ENCODE peak calls at places on chromosomes 3 and 15, in seven cellular contexts. E is cardiac fibroblast, X is mammary epithelial cell, D is right atrium auricular region, O is AG10803, N is sigmoid colon, I is stomach. T is an unnamed sample.

GRCh38 chr15:53586815-53587214 is 172.6 kb downstream of the WDR72 start:
- DNase-seq in X (peak), I (peak), E (no peak), O (no peak), N (peak), D (no peak), T (no peak)

GRCh38 chr3:52406231-52406661 is 38.7 kb downstream of the SEMA3G start:
- DNase-seq in X (peak), E (no peak), N (peak), I (peak), O (no peak), D (no peak), T (no peak)

GRCh38 chr15:83208357-83208661 is 686 bp upstream of the HDGFL3 start:
- DNase-seq in O (no peak), I (no peak), N (no peak), X (no peak), E (peak), D (no peak), T (no peak)

GRCh38 chr3:88141458-88142083 is 8.2 kb upstream of the C3orf38 start:
- DNase-seq in D (no peak), X (peak), I (no peak), O (peak), N (no peak), E (peak), T (no peak)

GRCh38 chr3:45567730-45568172 is 26.8 kb upstream of the LIMD1 start:
- DNase-seq in D (no peak), X (no peak), O (no peak), I (no peak), E (no peak), N (peak), T (no peak)

GRCh38 chr15:92463352-92463751 is 69.7 kb downstream of the ST8SIA2 start:
- DNase-seq in E (no peak), X (no peak), N (no peak), I (no peak), D (no peak), O (no peak), T (no peak)

GRCh38 chr3:111904376-111905241 is 45.5 kb downstream of the PHLDB2 start:
- DNase-seq in E (peak), D (no peak), X (peak), O (peak), I (no peak), N (no peak), T (no peak)

GRCh38 chr3:126351771-126352475 is 5.3 kb downstream of the KLF15 start:
- DNase-seq in N (peak), X (no peak), D (no peak), E (no peak), I (no peak), O (no peak), T (no peak)

GRCh38 chr3:49924683-49925082 is 4.9 kb downstream of the MON1A start:
- DNase-seq in E (peak), X (peak), O (peak), D (no peak), I (no peak), N (no peak), T (no peak)

GRCh38 chr3:171453175-171453868 is 6.9 kb downstream of the TNIK start:
- DNase-seq in X (no peak), E (no peak), O (no peak), D (no peak), I (no peak), N (no peak), T (no peak)

GRCh38 chr15:69808756-69809155 is 289.0 kb downstream of the TLE3 start:
- DNase-seq in I (no peak), D (no peak), X (no peak), N (no peak), E (peak), O (peak), T (no peak)

GRCh38 chr3:158809642-158810041 is 7.8 kb downstream of the MFSD1 start:
- DNase-seq in X (no peak), E (no peak), O (no peak), N (no peak), I (no peak), D (no peak), T (no peak)

GRCh38 chr15:40338921-40339620 is 1.7 kb downstream of the CCDC9B start:
- DNase-seq in D (no peak), I (no peak), E (peak), O (peak), N (peak), X (peak), T (no peak)

GRCh38 chr3:149957352-149958140 is 13.1 kb downstream of the PFN2 start:
- DNase-seq in E (no peak), X (no peak), D (no peak), O (no peak), I (no peak), N (no peak), T (no peak)

GRCh38 chr3:109131276-109131675 is 5.2 kb upstream of the C3orf85 start:
- DNase-seq in D (no peak), O (no peak), X (no peak), N (no peak), I (no peak), E (no peak), T (no peak)

GRCh38 chr15:100759698-100760356 is 119.8 kb upstream of the ALDH1A3 start:
- DNase-seq in O (peak), I (no peak), E (peak), X (peak), N (no peak), D (no peak), T (no peak)

GRCh38 chr15:63869371-63870042 is 35.8 kb upstream of the HERC1 start:
- DNase-seq in D (no peak), E (no peak), I (no peak), O (no peak), X (no peak), N (no peak), T (no peak)

GRCh38 chr3:118990818-118991560 is 43.7 kb downstream of the IGSF11 start:
- DNase-seq in D (no peak), E (no peak), O (no peak), I (no peak), X (no peak), N (no peak), T (no peak)

GRCh38 chr3:99864289-99864688 is 46.6 kb downstream of the CMSS1 start:
- DNase-seq in E (no peak), N (no peak), I (no peak), X (no peak), O (no peak), D (no peak), T (no peak)

GRCh38 chr3:141407043-141407442 is 38.7 kb downstream of the ZBTB38 start:
- DNase-seq in O (peak), E (peak), I (no peak), N (peak), X (no peak), D (no peak), T (no peak)

GRCh38 chr15:66404122-66404521 is 17.4 kb downstream of the MAP2K1 start:
- DNase-seq in I (no peak), O (no peak), E (no peak), N (no peak), X (no peak), D (no peak), T (no peak)

GRCh38 chr3:38247366-38248035 is 18.1 kb upstream of the SLC22A13 start:
- DNase-seq in O (peak), D (no peak), N (no peak), I (no peak), X (peak), E (peak), T (no peak)

GRCh38 chr3:172323894-172324590 is 124.2 kb downstream of the GHSR start:
- DNase-seq in N (no peak), D (no peak), O (peak), X (peak), I (peak), E (peak), T (no peak)

GRCh38 chr3:158845748-158846350 is 44.0 kb downstream of the MFSD1 start:
- DNase-seq in E (peak), I (no peak), X (no peak), N (no peak), O (peak), D (no peak), T (no peak)

GRCh38 chr3:27993061-27993460 is 248.4 kb upstream of the CMC1 start:
- DNase-seq in N (no peak), D (no peak), O (no peak), I (no peak), X (no peak), E (no peak), T (no peak)

GRCh38 chr3:101381809-101382208 is 61.4 kb upstream of the IMPG2 start:
- DNase-seq in O (peak), I (no peak), N (no peak), E (peak), X (peak), D (no peak), T (no peak)

GRCh38 chr3:12750658-12751071 is 8.4 kb downstream of the TMEM40 start:
- DNase-seq in E (peak), O (peak), D (no peak), X (peak), I (no peak), N (peak), T (no peak)

GRCh38 chr3:23325466-23326065 is 122.4 kb downstream of the UBE2E2 start:
- DNase-seq in D (no peak), N (no peak), X (peak), E (peak), I (no peak), O (no peak), T (no peak)

GRCh38 chr3:135694142-135694541 is 271.4 kb upstream of the PPP2R3A start:
- DNase-seq in D (no peak), E (no peak), O (no peak), N (no peak), I (no peak), X (no peak), T (no peak)

GRCh38 chr3:51581529-51581928 is 43.0 kb downstream of the RAD54L2 start:
- DNase-seq in X (peak), D (no peak), I (no peak), E (peak), O (peak), N (no peak), T (peak)

GRCh38 chr3:112293368-112294321 is at the start of gene SLC9C1:
- DNase-seq in D (no peak), I (no peak), N (no peak), E (peak), O (peak), X (peak), T (peak)

DNA sequence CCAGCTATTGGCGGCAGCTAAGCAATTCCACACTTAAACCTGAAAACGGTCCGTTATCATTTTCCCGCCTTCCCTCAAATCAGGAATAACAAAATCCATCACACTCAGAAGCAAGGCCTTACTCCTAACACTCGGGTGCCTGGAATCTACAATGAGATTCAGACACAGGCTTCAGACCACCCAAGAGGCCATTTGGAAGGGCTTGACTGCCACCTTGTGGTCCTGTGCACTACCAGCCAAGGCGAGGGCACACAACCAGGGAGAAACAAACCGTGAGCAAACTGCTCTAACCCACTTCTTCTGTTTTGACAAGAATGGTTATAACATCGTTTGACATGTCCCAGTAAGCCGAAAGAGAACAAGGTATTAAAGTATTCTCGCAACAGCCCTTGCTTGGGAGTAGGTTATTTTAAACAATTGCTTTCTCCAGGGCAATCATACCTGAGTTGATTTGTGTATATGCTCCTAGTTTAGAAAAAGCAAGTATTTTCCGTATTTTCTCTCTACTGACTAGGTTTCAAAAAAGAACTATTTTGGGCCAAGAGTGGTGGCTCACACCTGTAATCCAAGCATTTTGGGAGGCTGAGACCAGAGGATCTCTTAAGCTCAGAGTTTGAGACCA is 40.1 kb upstream of the TAFA4 start:
- DNase-seq in X (peak), E (peak), D (no peak), O (peak), I (no peak), N (peak), T (no peak)
- TF ChIP-seq CTCF in X (peak), E (peak), D (peak), O (peak), I (no peak), N (peak), T (peak)

GRCh38 chr3:14118400-14119165 is 6.1 kb downstream of the CHCHD4 start:
- DNase-seq in D (peak), E (peak), O (no peak), N (no peak), I (no peak), X (no peak), T (no peak)

GRCh38 chr3:14117468-14118399 is 6.9 kb downstream of the CHCHD4 start:
- DNase-seq in D (peak), X (no peak), E (no peak), O (no peak), I (no peak), N (no peak), T (no peak)

GRCh38 chr3:14119166-14119510 is 5.5 kb downstream of the CHCHD4 start:
- DNase-seq in X (no peak), I (no peak), N (no peak), D (no peak), E (no peak), O (no peak), T (no peak)

GRCh38 chr3:14110699-14111098 is 14.0 kb downstream of the CHCHD4 start:
- DNase-seq in O (no peak), D (no peak), N (no peak), E (peak), X (no peak), I (no peak), T (no peak)

DNA sequence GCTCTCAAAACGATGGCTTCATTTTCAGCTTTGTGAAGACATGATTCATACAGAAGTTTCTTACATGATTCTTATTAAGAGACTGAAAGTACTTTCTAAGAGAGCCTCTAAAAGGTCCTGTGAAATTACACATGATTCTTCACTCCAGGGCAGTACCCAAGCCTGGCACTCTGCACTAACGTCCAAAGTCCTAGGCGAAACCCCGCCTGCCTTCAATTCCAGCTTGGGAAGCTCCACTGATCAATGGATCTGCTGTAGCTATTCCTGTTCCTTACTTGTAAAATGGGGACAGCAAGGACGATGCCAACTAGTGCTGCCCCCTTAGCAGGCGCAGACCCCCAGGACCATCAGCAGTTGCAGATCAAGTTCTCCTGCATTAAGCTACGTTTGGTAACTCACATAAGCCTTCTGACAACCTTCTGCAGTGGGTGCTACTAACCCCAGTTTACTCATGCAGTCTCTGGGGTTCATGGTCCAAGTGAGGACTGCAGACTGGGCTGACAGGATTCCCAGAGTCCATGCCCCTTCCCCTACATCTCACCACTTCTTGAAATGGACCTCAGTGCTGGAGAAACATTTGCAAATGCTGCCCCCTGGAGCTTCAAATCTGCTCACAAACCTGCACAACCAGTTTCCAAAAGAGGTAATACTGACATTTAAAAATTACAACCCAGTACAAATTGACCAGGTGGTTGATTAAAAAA is 10.6 kb downstream of the CHCHD4 start:
- DNase-seq in E (no peak), N (no peak), O (no peak), I (no peak), X (no peak), D (no peak), T (no peak)
- TF ChIP-seq CTCF in E (no peak), N (no peak), O (peak), I (no peak), X (peak), D (peak), T (peak)

GRCh38 chr3:127590593-127591477 is at the start of gene TPRA1:
- DNase-seq in D (peak), N (peak), X (peak), O (peak), I (peak), E (peak), T (peak)
- TF ChIP-seq CTCF in D (peak), N (no peak), X (peak), O (peak), I (no peak), E (no peak), T (peak)

GRCh38 chr3:11335056-11335608 is 62.9 kb downstream of the ATG7 start:
- DNase-seq in N (no peak), D (no peak), E (peak), I (no peak), X (peak), O (peak), T (peak)
- TF ChIP-seq CTCF in N (peak), D (peak), E (peak), I (no peak), X (peak), O (peak), T (peak)

DNA sequence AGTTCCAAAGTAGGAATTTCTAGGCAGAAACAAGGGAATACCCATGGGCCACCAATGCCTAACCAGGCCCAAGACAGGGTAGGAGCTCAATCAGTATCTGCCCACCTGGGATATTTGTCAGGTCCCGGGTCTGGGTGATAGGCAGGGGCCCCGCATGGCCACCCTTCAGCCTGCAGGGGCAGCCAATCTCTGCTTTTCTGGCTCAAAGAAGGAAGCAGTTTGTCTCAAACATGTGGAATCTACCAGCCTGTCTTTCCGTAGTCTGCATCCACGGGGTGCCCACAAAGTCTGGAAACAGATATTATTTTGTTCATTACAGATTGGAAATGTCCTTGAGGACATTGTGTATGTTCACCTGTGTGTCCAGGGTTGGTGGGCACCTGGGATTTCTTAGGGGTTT is 56.2 kb downstream of the CEMIP start:
- DNase-seq in D (no peak), I (no peak), N (no peak), X (no peak), O (no peak), E (no peak), T (no peak)
- TF ChIP-seq CTCF in D (no peak), I (no peak), N (no peak), X (peak), O (peak), E (no peak), T (no peak)

DNA sequence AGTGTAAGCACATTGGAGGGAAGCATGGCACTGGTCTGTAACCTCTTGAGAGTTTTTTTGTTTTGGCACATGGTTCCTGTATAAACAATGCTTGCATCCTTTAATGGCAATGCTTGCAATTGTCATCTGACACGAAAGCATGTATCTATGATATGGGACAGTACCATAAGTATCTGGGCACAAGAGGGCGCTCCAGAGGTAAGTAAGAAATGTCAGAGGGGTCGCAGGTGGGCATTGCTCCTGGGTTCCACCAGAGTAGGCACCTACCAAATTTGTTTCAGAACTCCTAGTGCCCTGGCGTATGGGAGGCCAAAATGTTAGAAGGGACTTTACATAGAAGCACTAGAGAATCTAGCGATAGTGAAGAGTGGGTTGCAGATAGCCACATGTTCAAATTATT is 58.7 kb upstream of the BCHE start:
- DNase-seq in E (peak), D (no peak), O (no peak), I (no peak), X (no peak), N (no peak), T (no peak)
- TF ChIP-seq CTCF in E (peak), D (no peak), O (no peak), I (no peak), X (peak), N (no peak), T (peak)

GRCh38 chr3:113495035-113495434 is 19.9 kb downstream of the SPICE1 start:
- DNase-seq in X (peak), N (no peak), D (no peak), O (peak), I (no peak), E (peak), T (no peak)
- TF ChIP-seq CTCF in X (peak), N (peak), D (peak), O (peak), I (no peak), E (peak), T (peak)

GRCh38 chr3:129025108-129025507 is 24.0 kb downstream of the EFCC1 start:
- DNase-seq in E (no peak), D (no peak), I (no peak), X (no peak), N (peak), O (no peak), T (no peak)

GRCh38 chr3:129022114-129022994 is 21.2 kb downstream of the EFCC1 start:
- DNase-seq in I (peak), D (no peak), X (no peak), O (peak), E (peak), N (peak), T (no peak)

GRCh38 chr3:129022995-129023332 is 21.9 kb downstream of the EFCC1 start:
- DNase-seq in D (no peak), X (no peak), E (no peak), N (no peak), I (no peak), O (no peak), T (no peak)

GRCh38 chr3:129025691-129026435 is 24.8 kb downstream of the EFCC1 start:
- DNase-seq in N (peak), E (no peak), I (no peak), X (no peak), D (no peak), O (peak), T (no peak)

GRCh38 chr3:129023909-129024308 is 22.8 kb downstream of the EFCC1 start:
- DNase-seq in D (no peak), O (no peak), I (no peak), X (no peak), E (peak), N (no peak), T (no peak)
- TF ChIP-seq CTCF in D (peak), O (peak), I (no peak), X (peak), E (peak), N (no peak), T (no peak)

GRCh38 chr3:192772495-192772894 is 45.2 kb upstream of the FGF12 start:
- DNase-seq in X (peak), O (peak), I (peak), N (no peak), E (peak), D (no peak), T (no peak)
- TF ChIP-seq CTCF in X (peak), O (peak), I (no peak), N (no peak), E (peak), D (peak), T (peak)